ENCODE peak calls at places on chromosomes 6 and 20, in ten cellular contexts. G is stimulated activated CD4-positive, alpha-beta T cell treated with anti-CD3 and anti-CD28 coated beads, Interleukin-4, amount 100 ng/mL, for 1 hour; P is stimulated activated effector memory CD8-positive, alpha-beta T cell treated with anti-CD3 and anti-CD28 coated beads, Interleukin-12 subunit alpha, Interleukin-12 subunit beta, amount 100 ng/mL, for 72 hours; C is RPMI8226; I is T follicular helper cell; K is KBM-7; U is activated effector memory CD4-positive, alpha-beta T cell treated with anti-CD3 and anti-CD28 coated beads, Interleukin-2, amount 50 U/mL, for 16 hours; S is D341Med; Z is GM12865; R is NCI-H510A treated with DMSO at 0.1 percent for 48 hours. T is an unnamed sample.

GRCh38 chr20:2051920-2052319 is 49.7 kb upstream of the STK35 start:
- DNase-seq in R (no peak), P (no peak), C (no peak), U (no peak), Z (no peak), K (no peak), G (no peak), I (no peak), S (no peak), T (no peak)

GRCh38 chr6:15349379-15349778 is 103.5 kb downstream of the JARID2 start:
- DNase-seq in U (no peak), P (no peak), Z (no peak), C (no peak), K (no peak), I (no peak), R (no peak), S (no peak), G (no peak), T (no peak)

GRCh38 chr20:61349447-61350165 is 97.5 kb downstream of the CDH4 start:
- DNase-seq in I (no peak), S (no peak), C (no peak), K (no peak), Z (no peak), R (no peak), P (no peak), G (no peak), U (peak), T (no peak)

GRCh38 chr20:62449951-62450815 is 22.8 kb upstream of the RBBP8NL start:
- DNase-seq in Z (no peak), K (no peak), G (no peak), P (no peak), U (no peak), S (peak), I (no peak), R (peak), C (no peak), T (no peak)

GRCh38 chr6:81214414-81215091 is 537.9 kb downstream of the TENT5A start:
- DNase-seq in R (no peak), P (no peak), G (no peak), K (no peak), S (peak), U (no peak), C (no peak), Z (no peak), I (no peak), T (peak)

GRCh38 chr20:54088430-54088829 is 18.0 kb upstream of the BCAS1 start:
- DNase-seq in Z (no peak), R (no peak), I (no peak), K (no peak), P (no peak), S (no peak), U (no peak), G (no peak), C (no peak), T (no peak)

GRCh38 chr6:72553531-72554202 is 68.2 kb upstream of the KCNQ5 start:
- DNase-seq in G (no peak), P (no peak), I (no peak), C (no peak), U (no peak), K (no peak), S (no peak), R (peak), Z (no peak), T (peak)

GRCh38 chr6:12992770-12993169 is 276.2 kb downstream of the PHACTR1 start:
- DNase-seq in R (no peak), C (no peak), G (no peak), I (no peak), Z (no peak), U (no peak), K (no peak), S (no peak), P (no peak), T (no peak)

GRCh38 chr6:20826378-20826777 is 292.1 kb downstream of the CDKAL1 start:
- DNase-seq in R (no peak), U (no peak), Z (no peak), C (no peak), P (no peak), S (no peak), G (no peak), K (no peak), I (no peak), T (no peak)

GRCh38 chr6:2351807-2352431 is 106.5 kb upstream of the GMDS start:
- DNase-seq in Z (no peak), C (no peak), K (no peak), U (no peak), G (no peak), P (no peak), R (no peak), S (no peak), I (no peak), T (no peak)

GRCh38 chr6:15244605-15245360 is 1.1 kb upstream of the JARID2 start:
- DNase-seq in I (peak), U (no peak), K (peak), S (peak), G (peak), R (peak), P (peak), Z (peak), C (peak), T (peak)

GRCh38 chr6:55794136-55794812 is 81.1 kb downstream of the BMP5 start:
- DNase-seq in S (no peak), Z (no peak), G (no peak), K (no peak), P (no peak), R (no peak), U (no peak), C (no peak), I (no peak), T (no peak)

GRCh38 chr6:34485321-34486060 is 19.6 kb downstream of the PACSIN1 start:
- DNase-seq in K (no peak), Z (no peak), U (peak), P (no peak), C (no peak), R (no peak), I (no peak), G (no peak), S (no peak), T (no peak)

GRCh38 chr20:1757606-1758507 is 100.3 kb upstream of the SIRPG start:
- DNase-seq in C (no peak), R (no peak), Z (no peak), K (peak), I (no peak), S (no peak), P (no peak), U (no peak), G (no peak), T (no peak)

GRCh38 chr20:49278817-49279676 is 1.2 kb upstream of the ZNFX1 start:
- DNase-seq in C (peak), Z (peak), S (no peak), I (no peak), P (no peak), U (peak), G (peak), K (no peak), R (no peak), T (no peak)

GRCh38 chr6:153553627-153554026 is 422.5 kb upstream of the RGS17 start:
- DNase-seq in S (peak), U (no peak), G (no peak), K (no peak), P (no peak), I (no peak), R (peak), C (peak), Z (peak), T (no peak)

GRCh38 chr6:135922746-135923145 is 71.2 kb downstream of the PDE7B start:
- DNase-seq in Z (no peak), C (no peak), S (no peak), R (no peak), K (no peak), P (no peak), G (no peak), U (no peak), I (no peak), T (no peak)

GRCh38 chr20:49853640-49854039 is 41.0 kb downstream of the SLC9A8 start:
- DNase-seq in G (no peak), I (no peak), S (no peak), Z (no peak), K (no peak), C (no peak), R (no peak), U (no peak), P (no peak), T (no peak)

GRCh38 chr6:75563032-75563431 is 38.6 kb upstream of the SENP6 start:
- DNase-seq in K (peak), P (no peak), I (no peak), Z (peak), R (no peak), S (peak), C (peak), G (no peak), U (no peak), T (no peak)

GRCh38 chr6:73471686-73472290 is 10.3 kb downstream of the MTO1 start:
- DNase-seq in K (no peak), G (no peak), Z (peak), U (no peak), C (peak), S (no peak), P (no peak), R (no peak), I (no peak), T (no peak)

GRCh38 chr6:111710911-111711310 is 105.2 kb upstream of the TRAF3IP2 start:
- DNase-seq in K (no peak), R (no peak), I (no peak), G (no peak), U (no peak), S (no peak), Z (no peak), P (no peak), C (no peak), T (no peak)

GRCh38 chr6:101876431-101876830 is 482.9 kb downstream of the GRIK2 start:
- DNase-seq in S (no peak), P (no peak), G (no peak), C (no peak), R (no peak), I (no peak), U (no peak), Z (no peak), K (no peak), T (no peak)

GRCh38 chr6:13445005-13445743 is 42.2 kb downstream of the GFOD1 start:
- DNase-seq in R (peak), U (no peak), G (peak), C (peak), K (peak), Z (no peak), I (no peak), S (peak), P (no peak), T (peak)

GRCh38 chr6:109059148-109059547 is 35.5 kb downstream of the SESN1 start:
- DNase-seq in Z (no peak), I (no peak), G (no peak), U (no peak), P (no peak), S (no peak), R (no peak), C (no peak), K (no peak), T (no peak)

GRCh38 chr6:145963216-145964068 is 716 bp downstream of the SHPRH start:
- DNase-seq in Z (peak), R (peak), U (peak), K (peak), S (peak), P (peak), I (peak), C (peak), G (peak), T (peak)

GRCh38 chr6:98516869-98517268 is 317.5 kb upstream of the POU3F2 start:
- DNase-seq in R (no peak), Z (no peak), P (no peak), U (no peak), K (no peak), I (no peak), G (no peak), C (no peak), S (peak), T (no peak)

GRCh38 chr6:72132425-72132824 is 246.1 kb downstream of the RIMS1 start:
- DNase-seq in G (no peak), K (no peak), U (no peak), I (no peak), Z (peak), R (no peak), C (no peak), P (no peak), S (no peak), T (no peak)

GRCh38 chr6:133502451-133503259 is 261.5 kb downstream of the EYA4 start:
- DNase-seq in G (no peak), I (no peak), Z (no peak), P (no peak), K (no peak), C (no peak), U (no peak), R (no peak), S (no peak), T (no peak)

T was measured in DMS153.